ENCODE peak calls at places on chromosomes 13 and 19, in nine cellular contexts. W is cardiac muscle cell; F is neuronal stem cell; M is aorta; A is endothelial cell of umbilical vein; S is CD8-positive, alpha-beta T cell; T is uterus; R is endodermal cell; P is breast epithelium. G is an unnamed sample.

GRCh38 chr13:37960427-37960826 is 90.9 kb upstream of the TRPC4 start:
- DNase-seq in R (no peak), M (no peak), S (no peak), W (peak; percentile 5), P (no peak), A (no peak), T (no peak), F (no peak), G (peak; percentile 12)

GRCh38 chr13:99211421-99212035 is 10.9 kb downstream of the UBAC2 start:
- DNase-seq in S (no peak), F (no peak), T (no peak), M (no peak), R (no peak), P (no peak), W (no peak), A (no peak), G (no peak)

GRCh38 chr19:16660763-16661479 is at the start of gene TMEM38A:
- DNase-seq in M (peak; percentile 80), T (peak; percentile 51), R (peak; percentile 75), P (peak; percentile 30), S (peak; percentile 2), A (no peak), F (peak; percentile 4), W (peak; percentile 9), G (peak; percentile 84)

GRCh38 chr19:55594996-55595530 is 4.3 kb downstream of the FIZ1 start:
- DNase-seq in P (no peak), S (no peak), M (no peak), W (no peak), F (no peak), T (no peak), A (no peak), R (no peak), G (no peak)

GRCh38 chr13:51955281-51955771 is 55.9 kb downstream of the ATP7B start:
- DNase-seq in A (no peak), R (no peak), T (no peak), F (no peak), W (no peak), S (no peak), P (no peak), M (no peak), G (no peak)

GRCh38 chr19:48784527-48784926 is 26.3 kb downstream of the BCAT2 start:
- DNase-seq in T (no peak), M (no peak), S (no peak), P (no peak), W (peak; percentile 48), R (no peak), A (peak; percentile 21), F (no peak), G (no peak)

GRCh38 chr19:54188224-54188871 is 1.0 kb downstream of the MBOAT7 start:
- DNase-seq in M (no peak), F (no peak), P (no peak), R (peak; percentile 62), S (no peak), T (no peak), A (peak; percentile 89), W (peak; percentile 50), G (peak; percentile 67)

GRCh38 chr19:3968556-3969434 is 2.1 kb downstream of the DAPK3 start:
- DNase-seq in S (no peak), R (peak; percentile 98), T (peak; percentile 90), W (peak; percentile 100), P (peak; percentile 97), F (peak; percentile 97), M (peak; percentile 93), A (peak; percentile 100), G (peak; percentile 95)

GRCh38 chr19:48480151-48480475 is 10.9 kb downstream of the CYTH2 start:
- DNase-seq in M (peak; percentile 90), S (no peak), R (no peak), A (peak; percentile 35), T (peak; percentile 68), F (no peak), W (peak; percentile 46), P (no peak), G (peak; percentile 69)

GRCh38 chr19:8575467-8575997 is 1.7 kb downstream of the MYO1F start:
- DNase-seq in A (no peak), T (no peak), R (peak; percentile 65), S (no peak), P (no peak), F (no peak), W (peak; percentile 53), M (no peak), G (peak; percentile 67)

GRCh38 chr13:29579094-29579493 is 16.4 kb downstream of the SLC7A1 start:
- DNase-seq in T (no peak), M (no peak), S (no peak), F (no peak), R (no peak), A (no peak), P (no peak), W (no peak), G (no peak)

GRCh38 chr13:24802074-24802473 is 38.1 kb downstream of the RNF17 start:
- DNase-seq in P (no peak), M (no peak), F (no peak), T (no peak), R (no peak), A (no peak), W (peak; percentile 10), S (no peak), G (no peak)

GRCh38 chr13:111158136-111158805 is 43.2 kb downstream of the ARHGEF7 start:
- DNase-seq in W (peak; percentile 21), A (no peak), R (no peak), S (no peak), F (no peak), T (no peak), P (no peak), M (no peak), G (no peak)

GRCh38 chr13:50801087-50801931 is 42.2 kb downstream of the DLEU7 start:
- DNase-seq in R (peak; percentile 88), T (peak; percentile 39), M (no peak), F (peak; percentile 76), A (peak; percentile 75), P (peak; percentile 26), S (peak; percentile 25), W (peak; percentile 88), G (peak; percentile 43)

GRCh38 chr13:50810998-50811397 is 32.5 kb downstream of the DLEU7 start:
- DNase-seq in M (no peak), R (no peak), S (no peak), W (no peak), F (no peak), P (no peak), A (no peak), T (no peak), G (no peak)

GRCh38 chr13:50810468-50810867 is 33.0 kb downstream of the DLEU7 start:
- DNase-seq in T (no peak), A (no peak), S (no peak), F (no peak), P (no peak), R (no peak), W (no peak), M (no peak), G (no peak)

GRCh38 chr13:50809133-50810090 is 34.1 kb downstream of the DLEU7 start:
- DNase-seq in P (no peak), F (no peak), T (no peak), M (no peak), A (no peak), R (no peak), W (no peak), S (no peak), G (no peak)

DNA sequence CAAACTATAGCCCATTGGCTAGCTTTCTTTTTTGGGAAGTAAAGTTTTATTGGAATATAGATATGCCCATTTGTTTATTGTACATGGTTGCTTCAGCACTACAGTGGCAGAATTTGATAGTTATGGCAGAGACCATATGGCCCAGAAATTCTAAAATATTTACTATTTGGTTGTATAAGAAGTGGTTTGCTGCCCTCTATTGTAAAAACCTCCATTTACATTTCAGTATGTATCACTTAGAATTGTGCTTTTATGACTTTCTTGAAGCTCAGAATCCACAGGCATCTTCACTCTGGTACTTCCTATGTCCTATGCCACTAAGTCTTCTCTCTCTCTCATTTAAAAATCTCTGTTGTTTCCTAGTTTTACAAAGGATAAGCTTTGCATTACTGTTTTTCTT is 37.7 kb downstream of the DLEU7 start:
- DNase-seq in T (no peak), S (no peak), R (no peak), P (no peak), A (no peak), M (no peak), F (no peak), W (peak; percentile 34), G (no peak)
- H3K36me3 ChIP-seq in T (no peaks in the 10 kb centered on the region), S (no peaks in the 10 kb centered on the region), R (no peaks in the 10 kb centered on the region), P (no peaks in the 10 kb centered on the region), A (no peaks in the 10 kb centered on the region), M (no peaks in the 10 kb centered on the region), F (no peaks in the 10 kb centered on the region), W (no peaks in the 10 kb centered on the region), G (no peaks in the 10 kb centered on the region)

DNA sequence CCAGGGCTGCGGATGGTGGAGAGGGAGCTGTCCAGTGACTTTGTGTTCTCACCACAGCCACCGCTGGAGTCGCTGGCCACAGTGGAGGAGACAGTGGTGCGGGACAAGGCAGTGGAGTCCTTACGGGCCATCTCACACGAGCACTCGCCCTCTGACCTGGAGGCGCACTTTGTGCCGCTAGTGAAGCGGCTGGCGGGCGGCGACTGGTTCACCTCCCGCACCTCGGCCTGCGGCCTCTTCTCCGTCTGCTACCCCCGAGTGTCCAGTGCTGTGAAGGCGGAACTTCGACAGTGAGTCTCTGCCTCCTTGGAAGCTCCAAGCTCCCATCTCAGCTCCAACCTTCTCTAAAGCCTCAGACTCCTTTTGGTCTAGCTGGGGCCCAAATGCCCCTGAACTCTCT is 21.4 kb downstream of the PPP2R1A start:
- DNase-seq in T (no peak), R (no peak), W (no peak), F (no peak), A (no peak), M (peak; percentile 38), P (no peak), S (no peak), G (no peak)
- H3K36me3 ChIP-seq in T (no peaks in the 10 kb centered on the region), R (peaks cover 86% of the 10 kb centered on the region), W (peaks cover 64% of the 10 kb centered on the region), F (peaks cover 97% of the 10 kb centered on the region), A (peaks cover 61% of the 10 kb centered on the region), M (peaks cover 17% of the 10 kb centered on the region), P (peaks cover 7% of the 10 kb centered on the region), S (peaks cover 78% of the 10 kb centered on the region), G (peaks cover 54% of the 10 kb centered on the region)

DNA sequence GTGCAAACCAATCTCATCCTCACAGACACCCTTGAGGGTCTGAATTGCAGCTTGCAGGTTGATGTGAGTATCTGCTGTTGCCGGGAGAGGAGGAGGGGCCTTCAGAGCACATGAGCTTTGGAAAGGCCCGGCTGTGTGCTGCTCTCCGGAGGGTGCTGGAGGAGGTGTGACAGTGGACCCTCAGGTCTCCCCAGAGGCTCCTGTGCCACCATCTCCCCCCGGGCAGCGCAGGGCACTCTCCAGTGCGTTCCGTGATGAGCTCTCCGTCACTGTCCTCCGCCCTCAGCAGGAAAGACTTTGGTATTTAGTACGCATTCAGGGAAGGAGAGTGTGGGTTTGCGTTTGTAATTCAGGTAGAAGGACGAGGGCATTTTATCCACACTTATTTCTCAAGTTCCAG is 20.0 kb downstream of the LAMP1 start:
- DNase-seq in M (no peak), F (no peak), T (no peak), S (no peak), W (no peak), R (no peak), P (no peak), A (no peak), G (no peak)
- H3K36me3 ChIP-seq in M (peaks cover 7% of the 10 kb centered on the region), F (peaks cover 62% of the 10 kb centered on the region), T (no peaks in the 10 kb centered on the region), S (peaks cover 34% of the 10 kb centered on the region), W (peaks cover 19% of the 10 kb centered on the region), R (peaks cover 58% of the 10 kb centered on the region), P (peaks cover 7% of the 10 kb centered on the region), A (peaks cover 32% of the 10 kb centered on the region), G (peaks cover 5% of the 10 kb centered on the region)

DNA sequence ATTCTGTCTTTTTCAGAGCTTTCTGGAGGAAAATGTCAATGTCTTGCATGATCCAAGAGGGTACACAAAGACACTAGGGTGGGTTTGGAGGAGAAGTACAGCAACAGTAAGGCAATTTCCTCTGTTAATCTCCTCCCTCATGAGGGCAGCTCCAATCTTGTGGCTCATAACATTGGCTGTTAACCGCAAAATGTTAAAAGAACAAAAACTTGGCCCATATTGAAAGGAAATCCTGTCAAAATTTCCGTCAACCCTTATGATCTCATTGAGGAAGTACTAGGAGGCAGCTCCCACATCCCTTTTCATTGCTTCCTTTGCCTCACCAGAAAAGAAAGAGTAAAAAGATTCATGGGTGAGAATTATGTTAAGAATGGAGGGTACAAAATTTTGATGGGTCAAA is 11.6 kb downstream of the OXGR1 start:
- DNase-seq in P (no peak), T (no peak), W (peak; percentile 87), R (no peak), A (peak; percentile 89), S (no peak), F (no peak), M (no peak), G (no peak)
- H3K36me3 ChIP-seq in P (no peaks in the 10 kb centered on the region), T (no peaks in the 10 kb centered on the region), W (no peaks in the 10 kb centered on the region), R (no peaks in the 10 kb centered on the region), A (no peaks in the 10 kb centered on the region), S (no peaks in the 10 kb centered on the region), F (no peaks in the 10 kb centered on the region), M (no peaks in the 10 kb centered on the region), G (no peaks in the 10 kb centered on the region)